ENCODE peak calls at places on chromosomes 11 and 22, in nine cellular contexts. Y is breast epithelium; G is CD8-positive, alpha-beta memory T cell; Z is fibroblast of lung; E is CD8-positive, alpha-beta T cell; T is sigmoid colon; K is mucosa of descending colon; C is A549; I is MM.1S. B is an unnamed sample.

GRCh38 chr22:31496735-31497146 is 405 bp downstream of the SFI1 start:
- DNase-seq in E (peak; percentile 71), G (peak; percentile 35), Z (no peak), K (no peak), I (no peak), C (no peak), T (peak; percentile 76), Y (no peak), B (no peak)

GRCh38 chr22:43205748-43206514 is 19.0 kb upstream of the TTLL12 start:
- DNase-seq in Y (no peak), C (no peak), G (peak; percentile 12), I (no peak), K (no peak), T (no peak), Z (no peak), E (no peak), B (no peak)

GRCh38 chr11:27249208-27249509 is 113.9 kb downstream of the CCDC34 start:
- DNase-seq in I (no peak), E (no peak), Z (no peak), K (no peak), T (no peak), G (no peak), Y (no peak), C (no peak), B (no peak)

GRCh38 chr11:65424200-65425104 is 1.9 kb downstream of the NEAT1 start:
- DNase-seq in K (peak; percentile 65), C (peak; percentile 73), Z (peak; percentile 47), T (peak; percentile 77), G (peak; percentile 44), E (peak; percentile 77), Y (no peak), I (peak; percentile 57), B (peak; percentile 50)

GRCh38 chr11:72630104-72630852 is 43.9 kb downstream of the PDE2A start:
- DNase-seq in Y (no peak), I (peak; percentile 20), Z (no peak), T (no peak), G (no peak), K (no peak), C (no peak), E (no peak), B (no peak)

GRCh38 chr22:17167486-17167885 is 8.4 kb upstream of the HDHD5 start:
- DNase-seq in G (no peak), K (no peak), I (no peak), E (no peak), Y (no peak), Z (no peak), C (no peak), T (no peak), B (peak; percentile 73)

GRCh38 chr11:86047275-86047991 is 21.5 kb downstream of the PICALM start:
- DNase-seq in E (no peak), G (peak; percentile 33), C (no peak), Y (no peak), I (no peak), Z (peak; percentile 63), K (no peak), T (no peak), B (no peak)

GRCh38 chr22:18044548-18045271 is 20.3 kb upstream of the MICAL3 start:
- DNase-seq in K (peak; percentile 48), T (no peak), E (no peak), C (no peak), I (no peak), Z (peak; percentile 56), G (no peak), Y (no peak), B (peak; percentile 80)

GRCh38 chr11:35676611-35676965 is 14.0 kb downstream of the TRIM44 start:
- DNase-seq in T (no peak), G (no peak), I (no peak), K (no peak), E (no peak), Z (no peak), Y (no peak), C (no peak), B (no peak)

GRCh38 chr11:35672608-35673007 is 10.0 kb downstream of the TRIM44 start:
- DNase-seq in C (no peak), Z (no peak), E (no peak), K (no peak), Y (no peak), G (no peak), T (no peak), I (no peak), B (no peak)

GRCh38 chr11:35675901-35676610 is 13.5 kb downstream of the TRIM44 start:
- DNase-seq in E (no peak), Y (no peak), K (no peak), I (peak; percentile 20), Z (no peak), G (no peak), T (no peak), C (no peak), B (no peak)

GRCh38 chr11:35667257-35667656 is 4.7 kb downstream of the TRIM44 start:
- DNase-seq in G (no peak), Z (no peak), C (no peak), I (no peak), T (no peak), E (no peak), Y (no peak), K (no peak), B (no peak)

DNA sequence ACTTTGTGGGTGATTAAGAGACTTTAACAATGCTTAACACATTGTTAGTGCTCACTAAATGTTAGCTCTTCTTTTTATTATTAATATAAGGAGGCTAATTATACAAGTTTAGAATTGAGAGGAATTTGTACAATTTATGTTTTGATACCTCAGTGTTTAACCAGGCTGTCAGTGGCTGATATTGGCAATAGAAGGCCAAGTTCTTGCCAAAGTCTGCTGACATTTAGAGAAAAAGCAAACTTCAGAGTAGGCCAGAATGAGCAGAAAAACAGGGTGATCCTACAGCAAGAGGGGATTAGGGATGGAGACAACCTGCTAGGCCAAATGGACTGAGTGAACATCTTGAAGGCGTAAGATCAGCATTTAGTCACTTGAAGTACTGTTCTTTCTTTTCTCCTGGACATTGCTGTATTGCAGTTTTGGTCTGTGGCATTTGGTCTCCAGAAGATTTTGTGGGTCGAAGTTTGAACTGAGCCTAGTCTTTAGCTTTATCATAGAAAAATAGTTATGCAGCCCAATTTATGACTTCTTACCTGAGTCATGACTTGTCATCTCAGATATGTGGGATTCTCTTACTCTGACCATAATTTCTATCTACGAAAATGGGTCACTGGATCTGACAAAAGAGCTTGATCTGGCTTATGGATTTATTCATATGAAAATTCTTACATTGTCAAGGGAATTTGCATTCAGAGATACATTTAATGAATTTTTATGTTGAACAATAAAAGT is 9.0 kb downstream of the TRIM44 start:
- DNase-seq in C (no peak), G (no peak), Z (no peak), I (no peak), E (no peak), T (no peak), Y (no peak), K (no peak), B (no peak)
- H3K9me3 ChIP-seq in C (peaks cover 6% of the 10 kb centered on the region), G (no peaks in the 10 kb centered on the region), Z (no peaks in the 10 kb centered on the region), I (no peaks in the 10 kb centered on the region), E (no peaks in the 10 kb centered on the region), T (no peaks in the 10 kb centered on the region), Y (peaks cover 5% of the 10 kb centered on the region), K (peaks cover under 1% of the 10 kb centered on the region), B (peaks cover 19% of the 10 kb centered on the region)

GRCh38 chr22:47402876-47403525 is 640.6 kb downstream of the TBC1D22A start:
- DNase-seq in E (no peak), Y (no peak), G (no peak), I (no peak), K (no peak), Z (no peak), C (no peak), T (no peak), B (no peak)

GRCh38 chr22:47407626-47408025 is 645.2 kb downstream of the TBC1D22A start:
- DNase-seq in I (no peak), T (no peak), K (no peak), C (no peak), E (no peak), Z (no peak), Y (no peak), G (no peak), B (no peak)

GRCh38 chr22:47406896-47407295 is 644.4 kb downstream of the TBC1D22A start:
- DNase-seq in E (no peak), T (no peak), G (no peak), I (no peak), Z (no peak), C (no peak), Y (no peak), K (no peak), B (no peak)

GRCh38 chr22:47408409-47408808 is 646.0 kb downstream of the TBC1D22A start:
- DNase-seq in E (no peak), T (no peak), I (no peak), Z (no peak), C (peak; percentile 29), G (no peak), Y (no peak), K (no peak), B (no peak)

DNA sequence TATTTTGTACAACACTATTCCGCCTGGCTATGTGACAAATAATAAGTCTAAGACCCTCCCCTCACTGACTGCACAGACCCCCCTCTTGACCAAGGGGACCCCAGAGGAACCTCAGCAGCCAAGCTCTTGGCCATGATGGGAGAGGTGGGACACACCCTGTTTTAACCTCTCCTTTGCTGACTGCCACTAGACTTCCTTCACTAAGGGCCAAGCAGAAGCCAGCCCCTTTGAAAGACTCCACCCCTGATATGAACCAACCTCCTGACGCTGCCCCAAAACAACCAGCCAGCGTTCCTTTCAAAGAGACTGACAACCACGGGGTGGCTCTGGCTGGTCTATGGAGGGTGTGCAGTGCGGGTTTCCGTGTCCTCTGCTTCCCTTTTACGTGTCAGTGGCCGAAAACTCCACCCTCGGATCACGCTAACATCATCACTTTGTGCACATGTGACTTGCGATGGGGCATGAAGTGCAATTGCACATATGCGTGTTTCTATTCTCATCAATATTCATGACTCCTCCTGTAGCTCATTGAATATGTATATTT is 643.8 kb downstream of the TBC1D22A start:
- DNase-seq in Y (no peak), K (no peak), E (no peak), I (no peak), G (no peak), T (no peak), C (no peak), Z (no peak), B (no peak)
- H3K9me3 ChIP-seq in Y (no peaks in the 10 kb centered on the region), K (no peaks in the 10 kb centered on the region), E (no peaks in the 10 kb centered on the region), I (no peaks in the 10 kb centered on the region), G (no peaks in the 10 kb centered on the region), T (no peaks in the 10 kb centered on the region), C (no peaks in the 10 kb centered on the region), Z (no peaks in the 10 kb centered on the region), B (no peaks in the 10 kb centered on the region)

GRCh38 chr22:49997932-49998717 is 14.4 kb downstream of the IL17REL start:
- DNase-seq in Y (no peak), I (no peak), Z (no peak), G (no peak), E (no peak), K (no peak), T (no peak), C (no peak), B (no peak)
- H3K9me3 ChIP-seq in Y (no peaks in the 10 kb centered on the region), I (no peaks in the 10 kb centered on the region), Z (no peaks in the 10 kb centered on the region), G (no peaks in the 10 kb centered on the region), E (no peaks in the 10 kb centered on the region), K (no peaks in the 10 kb centered on the region), T (no peaks in the 10 kb centered on the region), C (no peaks in the 10 kb centered on the region), B (no peaks in the 10 kb centered on the region)

GRCh38 chr22:47593911-47594311 is 831.5 kb downstream of the TBC1D22A start:
- DNase-seq in Z (no peak), E (peak; percentile 34), K (no peak), Y (no peak), G (no peak), T (peak; percentile 45), C (no peak), I (no peak), B (no peak)

GRCh38 chr22:47591709-47592108 is 829.3 kb downstream of the TBC1D22A start:
- DNase-seq in K (no peak), Z (no peak), E (no peak), Y (no peak), I (no peak), G (no peak), C (no peak), T (peak; percentile 24), B (no peak)

GRCh38 chr22:47591016-47591415 is 828.6 kb downstream of the TBC1D22A start:
- DNase-seq in I (no peak), C (no peak), G (no peak), Z (no peak), K (no peak), Y (no peak), E (no peak), T (peak; percentile 34), B (no peak)

GRCh38 chr22:47593291-47593690 is 830.8 kb downstream of the TBC1D22A start:
- DNase-seq in I (no peak), Y (no peak), T (peak; percentile 44), C (no peak), Z (no peak), G (no peak), K (no peak), E (peak; percentile 34), B (no peak)

GRCh38 chr22:47592791-47593190 is 830.3 kb downstream of the TBC1D22A start:
- DNase-seq in E (peak; percentile 36), K (no peak), Z (no peak), C (no peak), T (peak; percentile 39), I (no peak), Y (no peak), G (no peak), B (no peak)
- H3K9me3 ChIP-seq in E (no peaks in the 10 kb centered on the region), K (no peaks in the 10 kb centered on the region), Z (no peaks in the 10 kb centered on the region), C (no peaks in the 10 kb centered on the region), T (no peaks in the 10 kb centered on the region), I (no peaks in the 10 kb centered on the region), Y (no peaks in the 10 kb centered on the region), G (no peaks in the 10 kb centered on the region), B (peaks cover 10% of the 10 kb centered on the region)